ENCODE peak calls at places on chromosomes 5 and 9, in eight cellular contexts. G is RWPE1, N is lung, Q is hepatocyte, C is suprapubic skin, O is IMR-90, K is brain microvascular endothelial cell, E is left ventricle myocardium inferior. L is an unnamed sample.

GRCh38 chr9:82124090-82124489 is 135.5 kb downstream of the SPATA31D1 start:
- DNase-seq in O (peak), G (peak), K (peak), Q (no peak), E (no peak), C (no peak), N (no peak), L (peak)

GRCh38 chr5:151461312-151461711 is 13.9 kb downstream of the SLC36A1 start:
- DNase-seq in G (no peak), E (no peak), N (no peak), K (no peak), C (no peak), Q (no peak), O (no peak), L (no peak)

GRCh38 chr5:80976985-80977384 is 16.8 kb downstream of the RASGRF2 start:
- DNase-seq in C (no peak), E (no peak), N (no peak), K (no peak), Q (no peak), G (no peak), O (no peak), L (no peak)

GRCh38 chr5:9596833-9597232 is 33.3 kb downstream of the TAS2R1 start:
- DNase-seq in E (no peak), C (no peak), N (no peak), O (no peak), K (no peak), Q (no peak), G (no peak), L (no peak)

GRCh38 chr5:151248651-151249050 is 4.3 kb upstream of the GM2A start:
- DNase-seq in O (no peak), K (no peak), Q (no peak), E (no peak), C (peak), G (no peak), N (no peak), L (no peak)

GRCh38 chr5:62097361-62097760 is 208.6 kb upstream of the KIF2A start:
- DNase-seq in O (no peak), Q (no peak), G (no peak), N (no peak), K (no peak), C (no peak), E (no peak), L (no peak)

GRCh38 chr9:1938135-1938534 is 77.0 kb upstream of the SMARCA2 start:
- DNase-seq in G (no peak), Q (no peak), O (no peak), K (no peak), E (no peak), N (no peak), C (no peak), L (no peak)

GRCh38 chr5:27241564-27242257 is 203.3 kb upstream of the CDH9 start:
- DNase-seq in C (no peak), K (peak), N (no peak), G (peak), Q (peak), E (no peak), O (peak), L (peak)

GRCh38 chr5:6545770-6546690 is 86.8 kb downstream of the NSUN2 start:
- DNase-seq in O (no peak), C (no peak), E (no peak), G (no peak), N (no peak), Q (no peak), K (no peak), L (no peak)

GRCh38 chr5:107555425-107556090 is 115.2 kb downstream of the EFNA5 start:
- DNase-seq in N (no peak), C (no peak), E (no peak), K (no peak), O (peak), Q (no peak), G (peak), L (no peak)

GRCh38 chr5:10306806-10307205 is 896 bp downstream of the CMBL start:
- DNase-seq in K (no peak), Q (no peak), C (no peak), O (no peak), N (no peak), E (no peak), G (no peak), L (no peak)

GRCh38 chr5:5752844-5753243 is 330.4 kb downstream of the ICE1 start:
- DNase-seq in G (no peak), O (no peak), N (no peak), Q (no peak), E (no peak), C (no peak), K (no peak), L (no peak)

GRCh38 chr5:93433422-93433821 is 147.6 kb downstream of the NR2F1-AS1 start:
- DNase-seq in G (peak), E (no peak), O (peak), N (no peak), K (peak), Q (no peak), C (no peak), L (peak)

GRCh38 chr5:32280656-32281081 is 32.1 kb downstream of the MTMR12 start:
- DNase-seq in C (no peak), E (no peak), N (no peak), G (no peak), O (no peak), Q (no peak), K (no peak), L (no peak)

GRCh38 chr5:54753034-54753433 is 232.4 kb downstream of the ESM1 start:
- DNase-seq in G (no peak), C (no peak), N (no peak), Q (no peak), E (no peak), K (peak), O (peak), L (no peak)

GRCh38 chr5:151239237-151239861 is 13.6 kb upstream of the GM2A start:
- DNase-seq in N (peak), O (peak), Q (peak), E (peak), C (peak), K (peak), G (peak), L (peak)

GRCh38 chr9:126296687-126297086 is 29.9 kb upstream of the MVB12B start:
- DNase-seq in Q (no peak), K (no peak), G (no peak), O (no peak), C (no peak), E (no peak), N (no peak), L (no peak)

GRCh38 chr5:36607114-36607561 is 732 bp downstream of the SLC1A3 start:
- DNase-seq in N (no peak), K (peak), Q (peak), G (peak), C (no peak), O (peak), E (peak), L (peak)

GRCh38 chr5:73917433-73917832 is 291.4 kb downstream of the ARHGEF28 start:
- DNase-seq in K (no peak), G (no peak), O (no peak), Q (no peak), C (no peak), N (no peak), E (peak), L (peak)

GRCh38 chr9:123073991-123074422 is 40.5 kb downstream of the GPR21 start:
- DNase-seq in G (no peak), N (no peak), C (no peak), O (peak), K (no peak), Q (no peak), E (no peak), L (no peak)

GRCh38 chr5:80763211-80763610 is 108.4 kb upstream of the DHFR start:
- DNase-seq in Q (no peak), K (no peak), C (no peak), N (no peak), E (no peak), O (no peak), G (no peak), L (peak)

GRCh38 chr9:98558575-98558974 is 150.2 kb downstream of the GABBR2 start:
- DNase-seq in E (no peak), O (peak), N (no peak), G (no peak), C (no peak), Q (no peak), K (no peak), L (no peak)

GRCh38 chr9:21728781-21729180 is 73.7 kb upstream of the MTAP start:
- DNase-seq in G (no peak), O (peak), C (no peak), E (no peak), N (no peak), Q (no peak), K (peak), L (no peak)

GRCh38 chr9:121778252-121779225 is 127.1 kb downstream of the DAB2IP start:
- DNase-seq in E (no peak), C (peak), N (no peak), O (peak), K (no peak), G (no peak), Q (no peak), L (no peak)

GRCh38 chr5:109740329-109740728 is 50.6 kb downstream of the MAN2A1 start:
- DNase-seq in Q (no peak), E (no peak), G (no peak), C (no peak), O (peak), K (peak), N (no peak), L (peak)

GRCh38 chr9:91340395-91340794 is 21.3 kb downstream of the AUH start:
- DNase-seq in C (no peak), N (no peak), K (no peak), Q (no peak), O (no peak), G (no peak), E (no peak), L (no peak)

GRCh38 chr9:87687207-87687606 is 38.7 kb upstream of the CTSL start:
- DNase-seq in K (no peak), N (no peak), Q (no peak), E (no peak), O (no peak), G (no peak), C (no peak), L (no peak)

GRCh38 chr9:19473605-19474004 is 64.8 kb downstream of the ACER2 start:
- DNase-seq in E (no peak), G (no peak), K (no peak), C (no peak), O (no peak), N (no peak), Q (no peak), L (no peak)

GRCh38 chr9:134293576-134294227 is 32.6 kb upstream of the RXRA start:
- DNase-seq in O (no peak), G (no peak), K (no peak), Q (peak), C (no peak), N (no peak), E (peak), L (no peak)

GRCh38 chr5:100577506-100577905 is 42.3 kb downstream of the FAM174A start:
- DNase-seq in C (no peak), N (no peak), K (no peak), O (no peak), G (no peak), Q (no peak), E (no peak), L (no peak)

GRCh38 chr9:89606049-89606481 is 1.3 kb downstream of the GADD45G start:
- DNase-seq in O (peak), N (peak), E (peak), Q (peak), C (peak), K (peak), G (peak), L (peak)

GRCh38 chr9:129331772-129332512 is 153.9 kb upstream of the IER5L start:
- DNase-seq in G (peak), E (no peak), C (no peak), N (no peak), K (no peak), Q (no peak), O (no peak), L (peak)

GRCh38 chr5:57816108-57816507 is 333.5 kb upstream of the ACTBL2 start:
- DNase-seq in N (no peak), C (no peak), O (peak), G (peak), K (peak), E (no peak), Q (no peak), L (peak)

GRCh38 chr9:128124873-128125574 is 2.5 kb downstream of the PTGES2 start:
- DNase-seq in G (no peak), K (peak), E (peak), Q (peak), N (no peak), O (peak), C (peak), L (peak)

GRCh38 chr5:150137997-150138396 is 17.6 kb downstream of the PDGFRB start:
- DNase-seq in G (no peak), E (no peak), N (no peak), K (no peak), Q (no peak), O (peak), C (no peak), L (no peak)

GRCh38 chr5:60821488-60822284 is 22.4 kb downstream of the ELOVL7 start:
- DNase-seq in O (no peak), K (no peak), G (no peak), C (no peak), E (no peak), N (no peak), Q (no peak), L (peak)
- TF ChIP-seq CTCF in O (no peak), K (no peak), G (no peak), C (no peak), E (no peak), N (no peak), Q (no peak), L (no peak)

GRCh38 chr5:180159756-180160155 is 49.3 kb downstream of the RASGEF1C start:
- DNase-seq in C (no peak), Q (peak), K (no peak), G (no peak), N (no peak), O (peak), E (no peak), L (peak)

GRCh38 chr5:180160822-180161221 is 48.2 kb downstream of the RASGEF1C start:
- DNase-seq in E (no peak), K (no peak), O (no peak), G (no peak), C (no peak), N (peak), Q (no peak), L (no peak)

GRCh38 chr5:180160215-180160614 is 48.8 kb downstream of the RASGEF1C start:
- DNase-seq in E (no peak), G (no peak), N (no peak), C (no peak), O (no peak), K (no peak), Q (no peak), L (no peak)

GRCh38 chr5:180162304-180162661 is 46.7 kb downstream of the RASGEF1C start:
- DNase-seq in N (no peak), G (no peak), E (no peak), C (no peak), O (no peak), Q (no peak), K (no peak), L (no peak)

GRCh38 chr5:180161420-180162303 is 47.3 kb downstream of the RASGEF1C start:
- DNase-seq in N (peak), Q (peak), O (no peak), G (no peak), E (no peak), C (no peak), K (no peak), L (no peak)
- TF ChIP-seq CTCF in N (no peak), Q (no peak), O (no peak), G (no peak), E (no peak), C (no peak), K (peak), L (no peak)

GRCh38 chr9:70407081-70407503 is 7.4 kb downstream of the KLF9 start:
- DNase-seq in N (no peak), E (no peak), C (no peak), K (peak), G (no peak), Q (no peak), O (peak), L (peak)

GRCh38 chr9:70408393-70409040 is 5.9 kb downstream of the KLF9 start:
- DNase-seq in E (no peak), N (no peak), Q (no peak), K (no peak), O (no peak), C (no peak), G (no peak), L (no peak)

GRCh38 chr9:70405808-70406445 is 8.5 kb downstream of the KLF9 start:
- DNase-seq in C (no peak), Q (no peak), E (no peak), K (no peak), O (no peak), G (no peak), N (no peak), L (no peak)

GRCh38 chr9:70404261-70404660 is 10.2 kb downstream of the KLF9 start:
- DNase-seq in G (no peak), K (no peak), C (no peak), E (no peak), Q (no peak), N (no peak), O (no peak), L (no peak)

GRCh38 chr9:70406446-70406862 is 8.0 kb downstream of the KLF9 start:
- DNase-seq in O (peak), E (no peak), C (no peak), K (peak), N (no peak), Q (no peak), G (no peak), L (no peak)
- TF ChIP-seq CTCF in O (no peak), E (no peak), C (no peak), K (no peak), N (no peak), Q (no peak), G (no peak), L (no peak)

GRCh38 chr9:109411069-109411761 is 86.9 kb downstream of the PTPN3 start:
- DNase-seq in G (no peak), E (no peak), K (no peak), Q (no peak), C (no peak), O (no peak), N (no peak), L (no peak)

GRCh38 chr9:109409998-109410397 is 88.1 kb downstream of the PTPN3 start:
- DNase-seq in K (no peak), Q (peak), E (no peak), N (no peak), O (no peak), G (no peak), C (no peak), L (no peak)

GRCh38 chr9:109414125-109414785 is 83.9 kb downstream of the PTPN3 start:
- DNase-seq in Q (no peak), O (no peak), C (no peak), G (no peak), N (no peak), K (no peak), E (no peak), L (no peak)

GRCh38 chr9:109408759-109409462 is 88.1 kb upstream of the EPB41L4B start:
- DNase-seq in Q (no peak), K (no peak), O (peak), E (no peak), C (no peak), G (no peak), N (peak), L (no peak)

DNA sequence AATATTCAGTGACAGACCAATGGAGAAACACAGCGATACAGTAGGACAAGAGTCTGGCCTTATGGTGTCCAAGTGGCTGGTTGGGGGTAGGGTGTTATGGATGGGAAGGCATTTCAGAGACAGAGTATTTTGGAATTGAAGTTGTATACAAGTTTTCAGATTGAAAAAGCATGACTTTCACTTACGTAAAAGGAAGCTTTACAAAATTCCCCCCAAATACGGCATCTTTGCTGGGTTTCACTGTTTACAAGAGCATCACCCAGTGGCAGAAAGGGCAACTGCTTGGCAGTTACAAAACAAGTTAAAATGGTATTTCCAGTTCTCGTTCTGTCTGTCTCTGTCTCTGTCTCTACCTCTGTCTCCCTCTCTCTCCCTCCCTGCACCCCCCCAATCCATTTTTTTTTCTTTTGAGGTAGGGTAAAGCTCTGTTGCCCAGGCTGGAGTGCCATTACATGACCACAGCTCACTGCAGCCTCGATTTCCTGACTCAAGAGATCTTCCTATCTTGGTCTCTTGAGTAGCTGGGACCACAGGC is 86.2 kb downstream of the PTPN3 start:
- DNase-seq in C (no peak), N (no peak), K (peak), E (no peak), Q (peak), O (peak), G (peak), L (peak)
- TF ChIP-seq CTCF in C (peak), N (peak), K (peak), E (peak), Q (peak), O (peak), G (peak), L (peak)

GRCh38 chr9:107397076-107398049 is 92.2 kb downstream of the KLF4 start:
- DNase-seq in G (no peak), K (no peak), C (no peak), O (peak), E (no peak), Q (no peak), N (peak), L (peak)

GRCh38 chr9:107394264-107394663 is 95.3 kb downstream of the KLF4 start:
- DNase-seq in Q (no peak), G (no peak), E (no peak), O (no peak), K (no peak), N (no peak), C (no peak), L (no peak)

GRCh38 chr9:107390806-107391205 is 98.8 kb downstream of the KLF4 start:
- DNase-seq in N (no peak), K (no peak), O (no peak), G (no peak), E (no peak), C (no peak), Q (no peak), L (no peak)

GRCh38 chr9:107390319-107390718 is 99.2 kb downstream of the KLF4 start:
- DNase-seq in E (no peak), O (no peak), K (no peak), G (no peak), Q (no peak), N (no peak), C (no peak), L (no peak)

DNA sequence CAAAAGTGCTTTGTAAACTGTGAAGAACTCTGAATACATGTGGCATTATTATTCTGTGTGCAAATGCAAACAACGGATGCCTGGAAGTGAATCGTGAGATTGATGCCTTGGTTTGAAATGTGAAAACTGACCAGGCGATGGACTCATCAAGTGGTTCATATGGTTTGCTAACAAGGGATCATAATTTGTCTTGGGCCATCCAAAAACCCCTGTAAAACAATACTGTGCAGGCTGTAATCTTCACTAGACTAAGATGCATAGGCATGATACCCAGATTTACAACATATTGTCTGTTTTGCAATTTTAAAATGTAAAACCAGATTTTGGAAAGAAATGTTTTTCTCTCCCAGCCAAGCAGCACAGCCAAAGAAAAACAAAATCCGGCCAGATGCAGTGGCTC is 94.4 kb downstream of the KLF4 start:
- DNase-seq in Q (no peak), E (no peak), C (no peak), O (no peak), N (no peak), G (no peak), K (no peak), L (no peak)
- TF ChIP-seq CTCF in Q (no peak), E (no peak), C (no peak), O (no peak), N (no peak), G (no peak), K (no peak), L (no peak)

L was measured in MCF 10A.